ENCODE peak calls at places on chromosomes 3 and 15, in four cellular contexts. N is osteocyte, K is ELF-1, I is NCI-H2081. H is an unnamed sample.

GRCh38 chr15:101689901-101690300 is 34.4 kb downstream of the TARS3 start:
- DNase-seq in N (no peak), K (no peak), I (no peak), H (peak; percentile 71)

GRCh38 chr3:4588410-4588809 is 95.3 kb downstream of the ITPR1 start:
- DNase-seq in N (no peak), K (no peak), I (no peak), H (no peak)

GRCh38 chr3:36166477-36166876 is 213.8 kb upstream of the STAC start:
- DNase-seq in N (no peak), K (no peak), I (no peak), H (peak; percentile 82)

GRCh38 chr3:45950686-45951600 is 7.7 kb downstream of the CXCR6 start:
- DNase-seq in N (no peak), K (no peak), I (no peak), H (no peak)

GRCh38 chr3:107525101-107525953 is 2.6 kb downstream of the BBX start:
- DNase-seq in N (no peak), K (peak; percentile 53), I (peak; percentile 11), H (peak; percentile 47)

GRCh38 chr3:178538065-178538464 is 1.8 kb downstream of the KCNMB2 start:
- DNase-seq in N (no peak), K (no peak), I (peak; percentile 36), H (no peak)

GRCh38 chr15:77784361-77785292 is 151.9 kb upstream of the LINGO1 start:
- DNase-seq in N (no peak), K (peak; percentile 62), I (peak; percentile 38), H (peak; percentile 59)

GRCh38 chr15:42154576-42155355 is 1.7 kb downstream of the PLA2G4F start:
- DNase-seq in N (no peak), K (no peak), I (no peak), H (no peak)

GRCh38 chr3:195352895-195353488 is 82.0 kb upstream of the XXYLT1 start:
- DNase-seq in N (no peak), K (no peak), I (no peak), H (peak; percentile 93)

GRCh38 chr3:185327052-185327451 is 35.9 kb upstream of the MAP3K13 start:
- DNase-seq in N (no peak), K (no peak), I (no peak), H (no peak)

GRCh38 chr3:126666600-126667528 is 11.9 kb upstream of the TXNRD3 start:
- DNase-seq in N (peak; percentile 73), K (no peak), I (no peak), H (no peak)

GRCh38 chr3:148162132-148162531 is 535.6 kb upstream of the AGTR1 start:
- DNase-seq in N (no peak), K (no peak), I (no peak), H (peak; percentile 27)

GRCh38 chr3:51706788-51707731 is at the start of gene GRM2:
- DNase-seq in N (peak; percentile 93), K (peak; percentile 86), I (peak; percentile 32), H (peak; percentile 95)

GRCh38 chr15:53323197-53323596 is 436.3 kb downstream of the WDR72 start:
- DNase-seq in N (no peak), K (peak; percentile 2), I (no peak), H (peak; percentile 51)

GRCh38 chr3:117243657-117244056 is 534.1 kb downstream of the TUSC7 start:
- DNase-seq in N (no peak), K (no peak), I (no peak), H (no peak)

GRCh38 chr3:127053026-127053425 is 70.1 kb downstream of the PLXNA1 start:
- DNase-seq in N (no peak), K (no peak), I (no peak), H (no peak)

GRCh38 chr15:29687204-29687768 is 135.0 kb downstream of the TJP1 start:
- DNase-seq in N (no peak), K (peak; percentile 1), I (peak; percentile 76), H (no peak)

GRCh38 chr15:35630985-35631384 is 85.0 kb upstream of the DPH6 start:
- DNase-seq in N (no peak), K (no peak), I (peak; percentile 65), H (no peak)

GRCh38 chr15:88139936-88140335 is 116.6 kb downstream of the NTRK3 start:
- DNase-seq in N (no peak), K (no peak), I (no peak), H (peak; percentile 11)

GRCh38 chr3:27800261-27800660 is 78.1 kb upstream of the EOMES start:
- DNase-seq in N (no peak), K (no peak), I (no peak), H (no peak)

GRCh38 chr3:133168025-133168401 is 129.8 kb downstream of the TMEM108 start:
- DNase-seq in N (no peak), K (no peak), I (no peak), H (no peak)

GRCh38 chr15:72227192-72227586 is 3.8 kb downstream of the PKM start:
- DNase-seq in N (no peak), K (peak; percentile 34), I (no peak), H (peak; percentile 16)

GRCh38 chr3:116050311-116050710 is 395.0 kb downstream of the LSAMP start:
- DNase-seq in N (no peak), K (no peak), I (peak; percentile 26), H (no peak)

GRCh38 chr15:94168250-94168649 is 63.1 kb upstream of the MCTP2 start:
- DNase-seq in N (no peak), K (no peak), I (no peak), H (peak; percentile 44)

GRCh38 chr3:62870321-62870720 is 4.9 kb downstream of the CADPS start:
- DNase-seq in N (no peak), K (no peak), I (no peak), H (no peak)

GRCh38 chr3:101036676-101037075 is 43.5 kb upstream of the ABI3BP start:
- DNase-seq in N (no peak), K (no peak), I (no peak), H (no peak)

GRCh38 chr3:106332884-106333283 is 464.1 kb upstream of the CBLB start:
- DNase-seq in N (no peak), K (no peak), I (no peak), H (peak; percentile 73)

GRCh38 chr3:143484851-143485512 is 363.3 kb downstream of the SLC9A9 start:
- DNase-seq in N (no peak), K (no peak), I (no peak), H (no peak)

GRCh38 chr3:169510378-169510777 is 153.1 kb downstream of the MECOM start:
- DNase-seq in N (no peak), K (peak; percentile 15), I (no peak), H (peak; percentile 93)

GRCh38 chr3:67610458-67610857 is 44.0 kb downstream of the SUCLG2 start:
- DNase-seq in N (no peak), K (no peak), I (no peak), H (no peak)

GRCh38 chr3:144362126-144362525 is 390.5 kb downstream of the DIPK2A start:
- DNase-seq in N (no peak), K (no peak), I (no peak), H (no peak)

GRCh38 chr3:124174910-124175874 is 183.3 kb upstream of the ROPN1 start:
- DNase-seq in N (no peak), K (no peak), I (peak; percentile 46), H (no peak)

GRCh38 chr15:39466428-39466827 is 114.5 kb upstream of the THBS1 start:
- DNase-seq in N (no peak), K (no peak), I (no peak), H (no peak)

GRCh38 chr3:129105862-129106261 is 15.7 kb downstream of the RAB43 start:
- DNase-seq in N (no peak), K (no peak), I (no peak), H (no peak)

GRCh38 chr3:10822055-10822454 is 6.0 kb downstream of the SLC6A11 start:
- DNase-seq in N (no peak), K (no peak), I (no peak), H (no peak)

GRCh38 chr3:45345849-45346535 is 42.4 kb upstream of the LARS2 start:
- DNase-seq in N (no peak), K (peak; percentile 85), I (no peak), H (peak; percentile 42)